ENCODE peak calls at places on chromosomes 1 and 21, in eight cellular contexts. E is tibial nerve; T is upper lobe of left lung; O is neural progenitor cell; Z is esophagus squamous epithelium; V is psoas muscle; M is aorta; Q is CD4-positive, alpha-beta memory T cell. S is an unnamed sample. For H3K4me1 and H3K27me3, the result is how much of the 10 kb centered on the place peaks cover.

GRCh38 chr1:112882271-112882744 is 73.7 kb downstream of the SLC16A1 start:
- DNase-seq in Z (no peak), T (no peak), E (no peak), V (no peak), O (no peak), Q (no peak), M (no peak), S (no peak)

GRCh38 chr1:221543529-221544120 is 198.3 kb downstream of the DUSP10 start:
- DNase-seq in T (no peak), V (no peak), M (no peak), Q (no peak), Z (no peak), O (peak), E (no peak), S (no peak)

GRCh38 chr1:159866066-159866465 is 3.6 kb upstream of the VSIG8 start:
- DNase-seq in E (no peak), T (no peak), O (no peak), V (no peak), M (no peak), Q (no peak), Z (no peak), S (no peak)

GRCh38 chr1:38123356-38123755 is 76.8 kb upstream of the POU3F1 start:
- DNase-seq in M (no peak), O (no peak), E (no peak), Q (no peak), V (no peak), T (no peak), Z (no peak), S (no peak)

GRCh38 chr1:173285046-173285445 is 77.9 kb upstream of the TNFSF4 start:
- DNase-seq in E (no peak), V (no peak), Z (no peak), Q (no peak), T (no peak), M (no peak), O (no peak), S (no peak)

GRCh38 chr21:32364387-32364786 is 28.4 kb downstream of the URB1 start:
- DNase-seq in M (no peak), O (peak), Q (no peak), E (peak), V (no peak), Z (no peak), T (no peak), S (no peak)

GRCh38 chr1:208167229-208167869 is 76.8 kb downstream of the PLXNA2 start:
- DNase-seq in T (no peak), M (no peak), Z (no peak), Q (no peak), E (no peak), V (no peak), O (no peak), S (no peak)

GRCh38 chr1:11736746-11737639 is 1.1 kb downstream of the AGTRAP start:
- DNase-seq in E (peak), M (peak), V (peak), O (peak), Z (no peak), T (peak), Q (peak), S (peak)

GRCh38 chr1:5574641-5575040 is 417.6 kb downstream of the NPHP4 start:
- DNase-seq in Q (no peak), V (no peak), T (no peak), E (no peak), O (no peak), Z (no peak), M (no peak), S (no peak)

GRCh38 chr1:200838676-200839445 is 33.9 kb upstream of the GPR25 start:
- DNase-seq in Z (no peak), O (no peak), V (no peak), T (no peak), M (no peak), E (no peak), Q (no peak), S (no peak)

GRCh38 chr1:185973645-185974044 is 239.5 kb downstream of the HMCN1 start:
- DNase-seq in O (no peak), V (no peak), Z (no peak), T (no peak), E (no peak), M (no peak), Q (no peak), S (no peak)

GRCh38 chr1:158285756-158286241 is 3.9 kb upstream of the CD1C start:
- DNase-seq in Z (peak), E (peak), V (peak), Q (no peak), T (no peak), O (no peak), M (no peak), S (no peak)

GRCh38 chr1:66434096-66434495 is 99.9 kb upstream of the SGIP1 start:
- DNase-seq in V (no peak), Z (no peak), M (no peak), E (no peak), O (no peak), Q (no peak), T (no peak), S (no peak)

GRCh38 chr21:45130324-45130774 is 56.0 kb downstream of the ADARB1 start:
- DNase-seq in O (no peak), T (no peak), V (no peak), E (no peak), M (no peak), Q (no peak), Z (no peak), S (no peak)

GRCh38 chr1:25621876-25622275 is 5.3 kb downstream of the MAN1C1 start:
- DNase-seq in T (no peak), Q (no peak), M (no peak), O (no peak), Z (no peak), E (no peak), V (no peak), S (no peak)

GRCh38 chr21:21907271-21907670 is 909.1 kb downstream of the NCAM2 start:
- DNase-seq in V (no peak), M (no peak), Q (no peak), T (no peak), E (no peak), Z (no peak), O (no peak), S (no peak)

GRCh38 chr1:221712198-221712684 is 29.6 kb downstream of the DUSP10 start:
- DNase-seq in E (no peak), Q (peak), O (no peak), Z (no peak), T (no peak), V (no peak), M (no peak), S (no peak)

GRCh38 chr1:158821723-158822122 is 9.4 kb upstream of the MNDA start:
- DNase-seq in Z (no peak), Q (no peak), V (no peak), T (no peak), M (no peak), E (no peak), O (no peak), S (no peak)

GRCh38 chr1:72442251-72442650 is 159.9 kb upstream of the NEGR1 start:
- DNase-seq in V (no peak), Z (no peak), E (no peak), O (no peak), Q (no peak), M (no peak), T (no peak), S (no peak)

GRCh38 chr1:70034403-70034802 is 171.0 kb downstream of the LRRC40 start:
- DNase-seq in V (no peak), O (peak), Z (no peak), E (no peak), M (no peak), T (no peak), Q (no peak), S (peak)

GRCh38 chr1:233005703-233006102 is 55.3 kb downstream of the NTPCR start:
- DNase-seq in E (no peak), V (no peak), M (no peak), Q (no peak), O (no peak), Z (no peak), T (no peak), S (no peak)

DNA sequence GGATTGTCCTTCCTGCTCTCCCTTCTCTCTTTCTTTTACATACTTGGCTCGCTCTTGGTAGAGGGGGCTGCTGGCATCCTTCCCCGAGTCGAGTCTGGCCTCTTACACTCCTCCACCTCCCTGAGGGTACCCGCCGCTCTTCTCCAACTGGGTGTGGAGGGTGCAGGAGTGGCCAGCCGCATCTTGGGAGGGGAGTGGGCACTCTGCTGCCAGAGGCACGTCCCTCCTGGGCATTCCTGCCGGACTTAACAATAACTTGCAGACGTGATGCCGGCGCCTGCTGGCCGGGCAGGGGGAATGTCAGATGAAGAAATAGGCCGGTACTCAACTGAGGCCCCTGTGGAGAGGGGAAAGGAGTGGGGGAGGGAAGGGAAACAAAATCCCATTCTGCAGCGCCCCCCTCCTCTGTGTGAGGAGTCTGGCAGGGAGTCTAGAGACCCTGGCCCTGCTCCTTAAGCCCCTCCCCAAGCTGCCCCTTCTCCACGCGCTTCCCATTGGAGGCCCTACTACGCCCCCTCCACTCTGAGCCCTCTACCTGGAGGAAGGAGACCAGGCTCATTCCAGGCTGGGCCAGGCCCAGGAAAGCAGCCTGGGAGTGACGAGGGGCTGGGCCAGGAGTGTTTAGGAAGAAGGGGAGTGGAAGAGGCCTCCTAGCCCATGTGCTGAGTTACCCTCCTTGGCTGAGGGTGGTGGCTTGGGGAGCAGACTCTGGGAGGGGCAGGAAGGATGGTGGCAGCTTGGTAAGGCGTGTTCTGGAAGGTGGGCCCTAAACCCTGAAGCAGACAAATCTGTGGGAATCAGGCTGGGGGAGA is 1.8 kb downstream of the ATP2B4 start:
- DNase-seq in Q (no peak), O (peak), V (peak), M (peak), Z (no peak), T (peak), E (no peak), S (no peak)
- H3K4me1 ChIP-seq in Q (half or more), O (under half), V (under half), M (under half), Z (under half), T (under half), E (under half), S (under half)

DNA sequence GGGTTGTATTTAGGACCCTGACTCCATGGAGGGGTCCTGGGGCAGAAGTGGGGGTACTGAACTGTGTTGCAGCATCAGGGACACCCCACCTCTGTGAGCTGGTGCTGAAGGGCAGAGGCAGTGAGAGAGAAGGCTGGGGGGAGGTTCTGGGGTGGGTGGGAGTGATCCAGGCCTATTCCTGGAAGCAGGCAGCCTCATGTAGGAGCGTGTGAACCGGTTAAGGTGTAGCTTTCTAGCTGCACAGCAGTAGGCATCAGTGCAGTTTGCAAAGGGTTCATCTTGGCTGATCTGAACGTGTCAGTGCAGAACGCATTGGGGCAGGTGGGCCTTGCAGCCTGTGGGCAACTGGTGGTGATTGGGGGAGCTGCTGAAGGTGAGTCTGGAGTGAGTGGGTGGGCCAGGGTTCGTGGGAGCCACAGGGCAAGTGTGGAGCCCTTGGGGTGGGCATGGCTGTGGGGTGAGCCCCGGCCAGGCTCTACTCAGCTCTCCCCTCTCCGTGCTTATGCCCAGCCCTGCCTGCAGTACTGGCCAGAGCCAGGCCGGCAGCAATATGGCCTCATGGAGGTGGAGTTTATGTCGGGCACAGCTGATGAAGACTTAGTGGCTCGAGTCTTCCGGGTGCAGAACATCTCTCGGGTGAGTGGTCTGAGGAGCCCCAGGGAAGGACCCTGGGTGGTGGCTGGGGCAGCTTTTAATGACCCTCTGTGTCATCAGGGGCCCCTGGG is 86.7 kb downstream of the PTPRU start:
- DNase-seq in V (no peak), E (no peak), Z (no peak), M (no peak), Q (no peak), O (no peak), T (no peak), S (no peak)
- H3K27me3 ChIP-seq in V (under half), E (under half), Z (under half), M (under half), Q (under half), O (under half), T (under half), S (under half)

GRCh38 chr21:36381841-36382589 is 3.2 kb upstream of the CHAF1B start:
- DNase-seq in V (no peak), Q (no peak), O (no peak), E (no peak), T (no peak), M (no peak), Z (no peak), S (no peak)

GRCh38 chr21:36388076-36388475 is 2.9 kb downstream of the CHAF1B start:
- DNase-seq in Z (no peak), V (no peak), T (no peak), M (no peak), Q (no peak), E (no peak), O (no peak), S (no peak)

GRCh38 chr21:36385909-36386642 is 884 bp downstream of the CHAF1B start:
- DNase-seq in V (no peak), Z (no peak), E (no peak), T (no peak), O (peak), Q (no peak), M (no peak), S (no peak)

GRCh38 chr21:36385233-36385908 is at the start of gene CHAF1B:
- DNase-seq in V (peak), Z (no peak), T (peak), E (peak), Q (peak), M (peak), O (peak), S (peak)

GRCh38 chr21:36384885-36385232 is 333 bp upstream of the CHAF1B start:
- DNase-seq in T (no peak), Z (no peak), E (no peak), O (no peak), V (no peak), M (no peak), Q (no peak), S (no peak)
- H3K4me3 ChIP-seq in T (peak), Z (peak), E (peak), O (peak), V (peak), M (no peak), Q (no peak), S (peak)

DNA sequence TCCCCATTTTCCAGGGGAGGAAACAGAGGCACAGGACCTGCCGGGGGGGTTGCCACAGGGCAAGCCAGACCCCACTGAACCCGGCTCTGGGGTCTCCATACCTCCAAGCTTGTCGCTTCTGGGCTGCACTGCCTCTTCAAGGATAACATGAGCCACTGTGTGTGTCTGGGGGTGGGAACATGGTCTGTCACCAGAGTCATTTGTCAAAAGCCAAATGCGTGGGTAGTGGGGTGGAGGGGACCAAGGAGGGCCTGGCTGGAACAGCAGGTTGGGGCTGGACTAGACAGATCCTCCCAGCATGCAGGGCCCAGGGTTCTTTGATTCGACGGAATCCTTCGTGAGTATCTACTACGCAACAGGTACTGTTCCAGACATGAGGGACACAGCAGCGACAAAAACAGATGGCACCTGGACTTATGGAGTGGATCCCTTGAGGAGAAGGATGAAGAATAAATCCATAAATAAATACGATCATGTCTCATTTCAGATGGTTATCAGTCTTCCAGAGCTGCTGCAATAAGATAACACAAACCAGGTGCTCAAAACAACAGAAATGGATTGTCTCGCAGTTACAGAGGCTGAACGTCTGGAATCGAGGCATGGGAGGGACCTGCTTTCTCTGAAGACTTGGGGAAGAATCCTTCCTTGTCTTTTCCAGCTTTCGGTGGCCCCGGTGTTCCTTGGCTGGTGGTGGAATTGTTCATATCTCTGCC is 28.7 kb downstream of the C1QB start:
- DNase-seq in Z (no peak), O (no peak), Q (no peak), T (no peak), M (no peak), E (no peak), V (no peak), S (no peak)
- H3K4me1 ChIP-seq in Z (under half), O (under half), Q (under half), T (under half), M (under half), E (under half), V (under half), S (under half)

DNA sequence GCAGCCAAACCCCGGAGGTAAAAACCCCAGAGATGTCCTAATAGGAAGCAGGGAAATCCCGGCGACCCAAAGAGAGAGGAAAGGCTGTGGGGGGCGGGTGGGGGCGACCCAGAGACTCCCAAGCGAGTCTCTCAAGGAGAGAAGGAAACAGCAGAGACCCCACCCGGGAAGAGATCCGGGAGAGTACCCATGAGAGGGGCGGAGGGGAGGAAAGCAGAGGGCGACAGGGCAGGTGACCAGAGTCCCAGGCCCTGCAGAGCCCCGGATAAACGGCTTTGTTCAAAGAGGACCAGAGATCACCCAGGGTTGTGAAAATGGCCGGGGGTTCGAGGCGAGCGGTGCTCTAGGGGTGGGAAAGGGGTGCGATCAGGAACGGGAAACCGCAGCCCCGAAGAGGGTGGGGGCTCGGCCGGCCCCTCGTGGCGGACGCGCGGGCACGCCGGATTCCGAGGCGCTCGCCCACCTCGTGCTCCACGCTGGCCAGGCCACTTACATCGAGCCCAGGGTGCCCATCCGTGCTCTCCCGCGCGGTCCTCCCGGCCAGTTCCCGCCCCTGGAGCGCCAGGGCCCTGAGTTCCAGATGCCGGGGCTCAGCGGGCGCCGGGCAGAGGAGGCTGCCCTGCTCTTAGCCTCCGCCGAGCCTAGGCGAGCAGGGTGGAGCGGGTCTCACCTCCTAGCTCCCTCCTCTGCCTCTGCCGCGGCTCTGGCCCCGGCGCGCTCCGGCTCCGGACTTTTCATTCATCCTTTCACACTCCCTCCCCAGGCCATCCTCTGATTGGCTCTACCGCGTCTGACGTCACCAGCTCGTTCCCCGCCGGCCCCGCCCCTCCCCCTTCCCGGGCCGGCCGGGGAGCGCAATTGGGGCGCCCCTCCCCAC is 52.3 kb downstream of the RHBG start:
- DNase-seq in M (peak), O (peak), E (peak), T (peak), V (peak), Z (no peak), Q (peak), S (peak)
- H3K27me3 ChIP-seq in M (under half), O (half or more), E (half or more), T (half or more), V (under half), Z (under half), Q (under half), S (under half)

DNA sequence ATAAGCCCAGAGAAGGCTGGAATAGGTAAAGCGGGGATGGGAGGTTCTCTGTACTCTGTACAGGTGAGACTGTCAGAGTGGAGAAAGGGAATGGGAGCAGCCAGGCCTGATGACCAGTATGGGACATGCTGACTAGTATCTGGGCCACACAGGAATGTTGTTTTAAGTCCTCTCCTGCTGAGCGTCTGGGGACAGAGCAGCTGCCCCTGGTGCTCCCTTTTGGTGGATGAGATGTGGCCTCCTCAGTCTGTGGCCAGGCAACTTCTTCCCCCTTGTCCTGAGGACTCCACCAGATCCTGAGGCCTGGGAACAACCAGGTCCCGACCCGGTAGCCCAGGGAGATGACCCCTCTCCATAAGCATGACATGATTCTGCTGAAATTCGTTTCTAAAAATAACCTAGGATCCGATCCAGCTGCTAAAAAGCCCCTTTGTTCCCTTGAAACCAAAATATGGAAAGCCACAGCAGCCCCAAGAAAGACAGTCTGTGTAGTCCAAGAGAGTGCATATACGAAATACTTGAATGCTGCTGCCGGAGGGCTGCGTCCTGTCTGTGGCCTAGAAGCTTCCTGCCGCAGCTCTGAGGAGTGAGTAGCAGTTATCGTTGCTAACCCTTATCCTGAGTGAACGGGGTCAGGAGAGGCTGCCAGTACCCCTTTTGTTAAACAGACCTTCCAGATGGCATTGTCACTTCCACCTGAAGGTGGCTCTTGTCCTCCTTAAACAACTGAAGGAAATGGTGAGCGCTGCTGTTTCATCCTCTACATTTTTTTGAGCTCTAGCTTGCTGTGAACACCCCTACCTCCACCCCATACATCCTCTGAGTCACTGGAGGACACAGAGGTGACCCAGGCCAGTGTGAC is 47.1 kb downstream of the ATP2B4 start:
- DNase-seq in T (no peak), E (no peak), V (no peak), O (no peak), M (peak), Z (no peak), Q (peak), S (peak)
- H3K4me3 ChIP-seq in T (no peak), E (no peak), V (no peak), O (no peak), M (no peak), Z (peak), Q (no peak), S (no peak)